ENCODE peak calls at places on chromosome 5, in seven cellular contexts. S is HL-60; Q is tibial artery; U is CD8-positive, alpha-beta T cell; G is brain microvascular endothelial cell; Z is choroid plexus epithelial cell; K is HFF-Myc. A is an unnamed sample.

GRCh38 chr5:103075442-103075841 is 44.5 kb downstream of the GIN1 start:
- DNase-seq in G (no peak), Q (no peak), S (no peak), K (no peak), U (no peak), Z (no peak), A (no peak)

GRCh38 chr5:66223637-66224036 is 79.5 kb downstream of the SREK1 start:
- DNase-seq in S (no peak), U (no peak), Z (peak; percentile 39), Q (no peak), G (no peak), K (no peak), A (no peak)

GRCh38 chr5:118700510-118700909 is 287.8 kb downstream of the DTWD2 start:
- DNase-seq in S (no peak), Q (no peak), K (no peak), G (no peak), Z (no peak), U (no peak), A (no peak)

GRCh38 chr5:72108200-72109050 is 1.1 kb downstream of the MAP1B start:
- DNase-seq in S (no peak), Z (peak; percentile 76), U (no peak), Q (peak; percentile 86), K (no peak), G (peak; percentile 70), A (peak; percentile 70)

GRCh38 chr5:179241175-179241574 is 104.1 kb downstream of the ADAMTS2 start:
- DNase-seq in Z (no peak), K (no peak), S (no peak), G (no peak), U (no peak), Q (peak; percentile 52), A (no peak)

GRCh38 chr5:44292736-44293135 is 96.5 kb downstream of the FGF10 start:
- DNase-seq in S (no peak), Z (no peak), U (no peak), Q (no peak), G (no peak), K (no peak), A (no peak)

GRCh38 chr5:80928073-80928472 is 32.1 kb upstream of the RASGRF2 start:
- DNase-seq in S (no peak), G (no peak), Z (no peak), Q (no peak), K (no peak), U (no peak), A (no peak)

GRCh38 chr5:56060276-56061110 is 65.7 kb upstream of the IL6ST start:
- DNase-seq in Z (no peak), S (no peak), K (no peak), Q (no peak), U (no peak), G (no peak), A (no peak)

GRCh38 chr5:126384985-126385384 is 38.2 kb upstream of the GRAMD2B start:
- DNase-seq in K (peak; percentile 35), Z (peak; percentile 78), G (peak; percentile 77), Q (no peak), U (no peak), S (no peak), A (no peak)

GRCh38 chr5:135568241-135568640 is 10.6 kb downstream of the CXCL14 start:
- DNase-seq in G (no peak), K (no peak), S (no peak), Z (no peak), Q (no peak), U (no peak), A (no peak)

GRCh38 chr5:55821731-55822512 is 29.2 kb upstream of the IL31RA start:
- DNase-seq in K (no peak), Z (peak; percentile 29), S (no peak), U (no peak), G (no peak), Q (no peak), A (peak; percentile 8)

GRCh38 chr5:81234801-81235200 is 1.7 kb downstream of the CKMT2 start:
- DNase-seq in K (no peak), S (no peak), Z (no peak), G (no peak), Q (no peak), U (no peak), A (no peak)

GRCh38 chr5:180804129-180804601 is 1.6 kb upstream of the MGAT1 start:
- DNase-seq in K (no peak), Z (no peak), Q (no peak), G (no peak), S (no peak), U (no peak), A (no peak)

GRCh38 chr5:148805323-148806290 is 20.8 kb upstream of the ADRB2 start:
- DNase-seq in G (no peak), U (no peak), Q (no peak), Z (peak; percentile 17), S (peak; percentile 96), K (peak; percentile 41), A (no peak)

GRCh38 chr5:51465165-51465564 is 81.9 kb downstream of the ISL1 start:
- DNase-seq in K (no peak), Q (no peak), G (no peak), Z (no peak), S (no peak), U (no peak), A (no peak)

GRCh38 chr5:146369691-146370090 is 31.1 kb downstream of the POU4F3 start:
- DNase-seq in S (no peak), G (peak; percentile 79), Z (peak; percentile 65), Q (no peak), U (no peak), K (no peak), A (no peak)

GRCh38 chr5:56475689-56476486 is 242.8 kb upstream of the ANKRD55 start:
- DNase-seq in Z (peak; percentile 18), U (no peak), Q (no peak), K (no peak), G (no peak), S (no peak), A (no peak)

GRCh38 chr5:125528881-125529280 is 782.4 kb upstream of the ZNF608 start:
- DNase-seq in K (no peak), G (no peak), S (no peak), Q (no peak), U (no peak), Z (peak; percentile 26), A (no peak)

GRCh38 chr5:1511651-1512540 is 11.9 kb downstream of the LPCAT1 start:
- DNase-seq in Q (peak; percentile 17), K (no peak), S (no peak), G (no peak), U (no peak), Z (no peak), A (no peak)
- TF ChIP-seq CTCF in Q (no peak), K (no peak), S (no peak), G (peak; percentile 54), U (no peak), Z (peak; percentile 49), A (no peak)

GRCh38 chr5:76602094-76602726 is 21.0 kb downstream of the F2RL2 start:
- DNase-seq in Z (peak; percentile 73), G (peak; percentile 32), K (no peak), U (no peak), Q (no peak), S (no peak), A (no peak)
- TF ChIP-seq CTCF in Z (peak; percentile 70), G (peak; percentile 68), K (peak; percentile 26), U (no peak), Q (no peak), S (no peak), A (peak; percentile 28)

GRCh38 chr5:74338101-74338388 is 302.5 kb downstream of the ENC1 start:
- DNase-seq in Q (no peak), S (no peak), Z (no peak), K (no peak), U (no peak), G (no peak), A (no peak)

GRCh38 chr5:74334434-74335364 is 305.8 kb downstream of the ENC1 start:
- DNase-seq in K (no peak), Q (no peak), S (no peak), U (no peak), Z (no peak), G (no peak), A (no peak)

GRCh38 chr5:74337252-74338100 is 303.1 kb downstream of the ENC1 start:
- DNase-seq in G (no peak), Z (no peak), Q (no peak), U (no peak), K (no peak), S (no peak), A (no peak)

GRCh38 chr5:74334034-74334433 is 306.5 kb downstream of the ENC1 start:
- DNase-seq in G (no peak), Z (no peak), Q (no peak), U (no peak), K (no peak), S (no peak), A (no peak)

GRCh38 chr5:74336286-74336685 is 304.2 kb downstream of the ENC1 start:
- DNase-seq in Q (no peak), S (no peak), Z (no peak), G (no peak), K (no peak), U (no peak), A (peak; percentile 32)
- TF ChIP-seq CTCF in Q (no peak), S (no peak), Z (peak; percentile 23), G (peak; percentile 48), K (peak; percentile 39), U (no peak), A (peak; percentile 56)

GRCh38 chr5:8241558-8241957 is 372.6 kb downstream of the MTRR start:
- DNase-seq in G (no peak), Z (no peak), Q (no peak), U (no peak), S (no peak), K (no peak), A (no peak)

GRCh38 chr5:8247485-8247884 is 378.5 kb downstream of the MTRR start:
- DNase-seq in G (no peak), K (no peak), Z (peak; percentile 2), U (no peak), Q (no peak), S (no peak), A (no peak)

DNA sequence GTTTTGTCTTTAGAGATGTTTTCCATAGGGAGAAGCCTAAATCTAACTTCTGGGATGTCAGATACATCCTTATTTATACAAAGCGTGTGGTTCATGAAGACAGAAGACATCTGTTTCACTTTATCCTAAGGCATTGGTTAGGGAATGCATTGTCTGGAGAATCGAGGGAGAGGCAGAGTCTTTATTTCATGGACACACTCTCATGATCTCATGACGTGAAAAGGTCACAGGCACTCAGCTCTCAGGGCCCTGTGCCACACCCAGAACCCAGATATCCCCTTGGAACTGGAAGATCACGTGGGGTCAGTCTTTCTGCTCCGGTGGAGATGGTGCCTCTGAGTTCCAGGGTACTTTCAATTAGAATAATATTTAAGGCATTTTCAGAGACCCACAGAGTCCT is 378.1 kb downstream of the MTRR start:
- DNase-seq in S (no peak), Q (no peak), G (no peak), Z (no peak), U (no peak), K (no peak), A (no peak)
- TF ChIP-seq CTCF in S (no peak), Q (no peak), G (no peak), Z (no peak), U (no peak), K (no peak), A (no peak)

DNA sequence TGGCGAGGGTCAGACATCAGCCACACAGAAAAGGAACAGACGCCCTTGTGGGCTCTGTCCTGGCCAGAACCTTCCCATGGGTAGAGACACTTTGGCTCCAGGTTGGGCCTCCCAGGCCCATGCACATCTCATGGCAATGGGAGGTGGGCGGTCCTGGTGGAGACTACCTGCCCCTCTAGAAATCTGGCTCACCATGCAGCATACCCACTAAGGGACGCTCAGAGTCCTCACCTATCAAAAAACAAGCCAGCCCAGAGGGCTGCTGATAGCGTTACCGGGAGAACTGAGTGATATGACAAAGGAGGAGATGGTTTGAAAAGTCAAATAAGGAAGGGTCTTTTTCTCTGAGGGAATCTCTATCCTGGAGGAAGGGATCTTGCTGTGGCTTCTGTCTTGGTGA is 62.1 kb downstream of the C5orf15 start:
- DNase-seq in U (no peak), Q (no peak), G (no peak), Z (no peak), K (no peak), S (no peak), A (no peak)
- TF ChIP-seq CTCF in U (no peak), Q (no peak), G (no peak), Z (no peak), K (no peak), S (no peak), A (no peak)

A was measured in neural crest cell.